ENCODE peak calls at places on chromosome 20, in ten cellular contexts. U is mammary epithelial cell; Z is aorta; N is GM04504; A is activated CD8-positive, alpha-beta memory T cell treated with anti-CD3 and anti-CD28 coated beads for 48 hours; W is thoracic aorta; L is DMS153; O is T-helper 9 cell; E is astrocyte of the cerebellum; B is left lobe of liver. S is an unnamed sample.

GRCh38 chr20:45911486-45912343 is at the start of gene PLTP:
- DNase-seq in U (no peak), Z (peak), N (no peak), A (no peak), W (no peak), L (no peak), O (peak), E (peak), B (no peak), S (peak)

GRCh38 chr20:21505810-21506530 is 7.9 kb downstream of the NKX2-2 start:
- DNase-seq in U (peak), Z (peak), N (no peak), A (peak), W (no peak), L (no peak), O (peak), E (no peak), B (peak), S (peak)

GRCh38 chr20:5309971-5310370 is 6.8 kb downstream of the PROKR2 start:
- DNase-seq in U (peak), Z (no peak), N (no peak), A (no peak), W (no peak), L (no peak), O (no peak), E (no peak), B (no peak), S (no peak)

GRCh38 chr20:4329232-4329631 is 313.9 kb upstream of the RNF24 start:
- DNase-seq in U (no peak), Z (no peak), N (no peak), A (no peak), W (no peak), L (no peak), O (no peak), E (no peak), B (no peak), S (no peak)

GRCh38 chr20:50624351-50625016 is 66.9 kb downstream of the RIPOR3 start:
- DNase-seq in U (peak), Z (no peak), N (no peak), A (no peak), W (no peak), L (peak), O (no peak), E (no peak), B (peak), S (no peak)

GRCh38 chr20:40493071-40493470 is 196.0 kb downstream of the MAFB start:
- DNase-seq in U (peak), Z (peak), N (peak), A (no peak), W (peak), L (no peak), O (no peak), E (peak), B (peak), S (no peak)

GRCh38 chr20:58127731-58128130 is 100.7 kb downstream of the ANKRD60 start:
- DNase-seq in U (peak), Z (no peak), N (peak), A (no peak), W (no peak), L (no peak), O (no peak), E (peak), B (peak), S (no peak)

GRCh38 chr20:19712737-19713260 is 45.3 kb upstream of the RIN2 start:
- DNase-seq in U (no peak), Z (no peak), N (no peak), A (no peak), W (no peak), L (no peak), O (no peak), E (peak), B (no peak), S (no peak)

GRCh38 chr20:24837721-24838456 is 111.2 kb upstream of the CST7 start:
- DNase-seq in U (peak), Z (no peak), N (no peak), A (no peak), W (no peak), L (no peak), O (no peak), E (peak), B (no peak), S (no peak)

GRCh38 chr20:54320148-54320607 is 112.3 kb downstream of the PFDN4 start:
- DNase-seq in U (no peak), Z (no peak), N (no peak), A (no peak), W (no peak), L (no peak), O (no peak), E (no peak), B (no peak), S (no peak)

GRCh38 chr20:41321003-41321402 is 3.5 kb upstream of the ZHX3 start:
- DNase-seq in U (no peak), Z (no peak), N (no peak), A (no peak), W (no peak), L (no peak), O (no peak), E (no peak), B (no peak), S (no peak)

GRCh38 chr20:4457566-4458543 is 263.9 kb upstream of the PRND start:
- DNase-seq in U (peak), Z (no peak), N (no peak), A (no peak), W (no peak), L (no peak), O (no peak), E (no peak), B (no peak), S (no peak)